ENCODE peak calls at places on chromosomes 7 and 10, in eight cellular contexts. P, V, H, Y, B, K, L and N are unnamed samples.

GRCh38 chr10:31032515-31033132 is 959 bp upstream of the ZNF438 start:
- DNase-seq in P (no peak), V (no peak), H (no peak), Y (no peak), B (no peak), K (no peak), L (no peak), N (no peak)

GRCh38 chr10:14667270-14667669 is 107.4 kb downstream of the FAM107B start:
- DNase-seq in P (no peak), V (no peak), H (no peak), Y (no peak), B (no peak), K (no peak), L (no peak), N (no peak)

GRCh38 chr10:48468130-48468790 is 136.6 kb downstream of the ARHGAP22 start:
- DNase-seq in P (no peak), V (peak), H (no peak), Y (no peak), B (no peak), K (no peak), L (no peak), N (no peak)

GRCh38 chr7:50533849-50534248 is 31.4 kb downstream of the DDC start:
- DNase-seq in P (no peak), V (peak), H (no peak), Y (peak), B (no peak), K (no peak), L (no peak), N (no peak)

GRCh38 chr7:117087639-117088396 is 134.5 kb downstream of the ST7 start:
- DNase-seq in P (no peak), V (no peak), H (no peak), Y (no peak), B (no peak), K (no peak), L (no peak), N (no peak)

GRCh38 chr10:8260645-8261044 is 206.2 kb downstream of the GATA3 start:
- DNase-seq in P (no peak), V (no peak), H (no peak), Y (no peak), B (no peak), K (no peak), L (no peak), N (no peak)

GRCh38 chr10:17431871-17432311 is 22.5 kb downstream of the ST8SIA6 start:
- DNase-seq in P (no peak), V (no peak), H (no peak), Y (peak), B (peak), K (no peak), L (no peak), N (no peak)

GRCh38 chr7:135855836-135856235 is 107.2 kb upstream of the FAM180A start:
- DNase-seq in P (peak), V (no peak), H (no peak), Y (peak), B (peak), K (no peak), L (no peak), N (no peak)

GRCh38 chr7:2904202-2904601 is 60.1 kb upstream of the GNA12 start:
- DNase-seq in P (no peak), V (no peak), H (no peak), Y (no peak), B (no peak), K (no peak), L (no peak), N (no peak)

GRCh38 chr7:115328018-115328417 is 406.1 kb downstream of the MDFIC start:
- DNase-seq in P (no peak), V (no peak), H (no peak), Y (peak), B (peak), K (no peak), L (no peak), N (no peak)

GRCh38 chr7:24440851-24441250 is 132.4 kb upstream of the PALS2 start:
- DNase-seq in P (no peak), V (no peak), H (no peak), Y (peak), B (peak), K (no peak), L (no peak), N (no peak)

GRCh38 chr7:143372070-143372469 is 9.1 kb upstream of the ZYX start:
- DNase-seq in P (no peak), V (peak), H (no peak), Y (no peak), B (peak), K (peak), L (no peak), N (no peak)

GRCh38 chr7:3943779-3944520 is 642.9 kb downstream of the SDK1 start:
- DNase-seq in P (no peak), V (no peak), H (no peak), Y (no peak), B (no peak), K (no peak), L (no peak), N (no peak)

GRCh38 chr7:105875505-105875904 is 894 bp downstream of the ATXN7L1 start:
- DNase-seq in P (no peak), V (no peak), H (no peak), Y (peak), B (no peak), K (no peak), L (no peak), N (no peak)

GRCh38 chr10:104706886-104707285 is 65.8 kb downstream of the SORCS3 start:
- DNase-seq in P (peak), V (no peak), H (no peak), Y (no peak), B (no peak), K (no peak), L (no peak), N (no peak)

GRCh38 chr10:102120142-102120986 is at the start of gene LDB1:
- DNase-seq in P (no peak), V (peak), H (peak), Y (peak), B (peak), K (peak), L (peak), N (peak)
- TF ChIP-seq CTCF in P (no peak), V (no peak), H (no peak), Y (no peak), B (no peak), K (no peak), L (no peak), N (no peak)

GRCh38 chr10:102384053-102384452 is 11.5 kb upstream of the NFKB2 start:
- DNase-seq in P (no peak), V (no peak), H (no peak), Y (peak), B (no peak), K (no peak), L (peak), N (no peak)
- TF ChIP-seq CTCF in P (peak), V (peak), H (peak), Y (no peak), B (no peak), K (no peak), L (peak), N (no peak)

GRCh38 chr10:83562381-83562780 is 576.9 kb upstream of the GHITM start:
- DNase-seq in P (no peak), V (no peak), H (no peak), Y (no peak), B (no peak), K (no peak), L (no peak), N (no peak)
- TF ChIP-seq CTCF in P (no peak), V (no peak), H (no peak), Y (no peak), B (no peak), K (no peak), L (peak), N (no peak)

GRCh38 chr10:51048792-51049191 is 25.5 kb upstream of the PRKG1 start:
- DNase-seq in P (no peak), V (no peak), H (no peak), Y (no peak), B (no peak), K (no peak), L (no peak), N (no peak)

GRCh38 chr10:51046668-51047067 is 27.6 kb upstream of the PRKG1 start:
- DNase-seq in P (no peak), V (no peak), H (no peak), Y (peak), B (no peak), K (no peak), L (no peak), N (no peak)

GRCh38 chr10:51052152-51052551 is 22.1 kb upstream of the PRKG1 start:
- DNase-seq in P (no peak), V (no peak), H (no peak), Y (no peak), B (no peak), K (no peak), L (no peak), N (no peak)

DNA sequence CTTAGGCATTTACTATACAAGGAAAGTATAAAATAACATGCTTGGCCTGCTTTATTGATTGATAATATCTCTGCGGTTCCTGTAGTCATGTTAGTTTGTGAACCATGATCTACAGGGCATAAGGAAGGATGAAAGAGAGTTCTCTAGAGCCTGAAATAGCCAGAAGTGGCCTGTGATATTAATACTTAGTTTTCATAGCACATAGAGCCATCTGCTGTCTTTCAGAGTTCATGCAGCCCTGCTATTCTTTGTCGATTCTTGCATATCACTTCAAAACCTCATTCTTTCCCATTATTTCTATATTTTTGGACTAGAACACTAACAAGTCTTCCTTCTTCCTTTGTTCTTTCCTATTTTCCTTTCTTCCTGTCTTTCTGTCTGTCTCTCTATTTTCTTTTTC is 26.4 kb upstream of the PRKG1 start:
- DNase-seq in P (no peak), V (no peak), H (no peak), Y (peak), B (no peak), K (no peak), L (no peak), N (no peak)
- TF ChIP-seq CTCF in P (no peak), V (peak), H (no peak), Y (peak), B (no peak), K (no peak), L (no peak), N (no peak)

GRCh38 chr7:41693150-41693997 is 9.5 kb downstream of the INHBA start:
- DNase-seq in P (no peak), V (no peak), H (no peak), Y (peak), B (no peak), K (no peak), L (peak), N (no peak)
- TF ChIP-seq CTCF in P (peak), V (peak), H (no peak), Y (peak), B (peak), K (no peak), L (peak), N (no peak)

GRCh38 chr7:79245623-79246249 is 207.7 kb downstream of the MAGI2 start:
- DNase-seq in P (no peak), V (no peak), H (no peak), Y (no peak), B (no peak), K (no peak), L (peak), N (no peak)
- TF ChIP-seq CTCF in P (no peak), V (peak), H (no peak), Y (no peak), B (no peak), K (no peak), L (peak), N (no peak)

DNA sequence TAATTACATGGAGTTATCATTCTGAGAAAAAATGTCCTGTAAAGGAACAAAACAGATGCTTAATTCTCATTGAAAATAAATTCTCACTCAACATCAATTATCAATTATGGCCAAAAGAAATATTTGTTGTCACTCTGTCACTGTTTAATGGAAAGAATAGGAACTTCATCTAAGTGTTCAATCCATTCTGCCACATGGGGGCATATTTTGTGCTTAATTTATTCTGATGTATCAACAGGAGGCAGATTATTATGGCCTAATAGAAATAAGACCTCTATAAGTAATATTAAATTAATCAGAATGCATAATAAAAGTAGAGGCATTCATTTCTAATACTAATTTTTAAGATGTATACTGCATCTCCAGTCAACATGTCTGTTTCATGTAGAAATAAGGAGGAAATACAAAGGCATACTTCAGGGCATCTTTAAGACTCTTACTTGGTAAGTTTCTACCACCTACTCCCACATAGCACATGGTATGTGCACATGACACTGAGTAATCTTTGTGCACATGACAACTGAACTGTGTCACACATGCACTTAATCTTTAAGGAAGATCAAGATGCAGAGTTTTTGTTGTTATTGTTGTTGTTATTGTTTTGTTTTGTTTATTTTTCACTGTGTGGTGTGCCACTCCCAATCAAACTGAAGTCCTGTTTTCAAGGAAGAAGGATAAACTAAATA is 420.4 kb upstream of the SEMA3A start:
- DNase-seq in P (no peak), V (no peak), H (peak), Y (peak), B (peak), K (no peak), L (no peak), N (no peak)
- TF ChIP-seq CTCF in P (no peak), V (no peak), H (peak), Y (peak), B (peak), K (no peak), L (no peak), N (no peak)

GRCh38 chr7:98879198-98879988 is 1.1 kb downstream of the TRRAP start:
- DNase-seq in P (no peak), V (no peak), H (peak), Y (peak), B (peak), K (peak), L (peak), N (peak)
- TF ChIP-seq CTCF in P (peak), V (no peak), H (peak), Y (peak), B (peak), K (peak), L (peak), N (peak)

GRCh38 chr10:26528715-26529393 is 90.7 kb downstream of the APBB1IP start:
- DNase-seq in P (no peak), V (no peak), H (no peak), Y (no peak), B (no peak), K (no peak), L (no peak), N (peak)

DNA sequence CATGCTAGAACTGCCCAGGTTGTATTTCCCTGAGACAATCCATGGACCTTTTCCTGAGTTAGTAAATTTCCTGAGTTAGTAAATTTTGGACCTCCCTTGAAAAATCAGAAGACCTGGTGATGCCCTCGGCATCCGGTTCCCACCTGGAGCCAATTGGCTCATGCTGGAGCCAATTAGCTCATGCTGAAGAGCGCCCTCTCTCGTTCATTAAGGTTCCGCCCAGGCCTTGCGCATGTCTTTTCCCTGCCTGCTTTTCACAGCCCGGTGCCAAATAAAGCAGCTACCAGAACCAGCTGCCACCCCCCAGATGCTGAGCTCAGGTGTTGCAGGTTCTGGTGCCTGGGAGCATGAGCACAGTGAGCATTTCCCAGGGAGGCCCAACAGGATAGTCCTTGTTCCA is 96.2 kb downstream of the APBB1IP start:
- DNase-seq in P (no peak), V (no peak), H (peak), Y (peak), B (no peak), K (no peak), L (peak), N (no peak)
- TF ChIP-seq CTCF in P (peak), V (no peak), H (peak), Y (no peak), B (no peak), K (no peak), L (peak), N (no peak)